ENCODE peak calls at places on chromosomes 5 and 9, in four cellular contexts. F is cardiac muscle cell, J is kidney epithelial cell, P is bronchial epithelial cell. R is an unnamed sample. For H3K36me3, the result is how much of the 10 kb centered on the place peaks cover.

GRCh38 chr5:39534701-39535100 is 109.9 kb upstream of the DAB2 start:
- DNase-seq in P (no peak), F (no peak), J (no peak), R (no peak)

GRCh38 chr5:159324097-159324760 is 6.1 kb downstream of the IL12B start:
- DNase-seq in J (peak), F (no peak), P (peak), R (peak)

GRCh38 chr9:15373201-15373530 is 49.5 kb upstream of the SNAPC3 start:
- DNase-seq in F (no peak), P (no peak), J (no peak), R (peak)

GRCh38 chr5:170491479-170491878 is 12.3 kb upstream of the KCNIP1 start:
- DNase-seq in F (no peak), P (peak), J (peak), R (peak)

GRCh38 chr5:163727028-163727427 is 221.6 kb downstream of the MAT2B start:
- DNase-seq in P (no peak), J (no peak), F (no peak), R (no peak)

GRCh38 chr5:6266671-6267197 is 111.6 kb downstream of the MED10 start:
- DNase-seq in F (no peak), P (no peak), J (no peak), R (no peak)

GRCh38 chr5:128539038-128539429 is 989 bp upstream of the FBN2 start:
- DNase-seq in F (peak), J (no peak), P (peak), R (no peak)

GRCh38 chr5:88878976-88879375 is 4.0 kb downstream of the MEF2C start:
- DNase-seq in J (no peak), P (peak), F (no peak), R (no peak)

GRCh38 chr9:105064248-105065118 is 136.5 kb upstream of the ABCA1 start:
- DNase-seq in J (peak), F (peak), P (peak), R (peak)

GRCh38 chr9:7342229-7342628 is 457.3 kb downstream of the DMAC1 start:
- DNase-seq in P (no peak), F (no peak), J (no peak), R (no peak)

GRCh38 chr5:37811866-37812265 is 28.0 kb downstream of the GDNF start:
- DNase-seq in J (no peak), F (no peak), P (no peak), R (no peak)

GRCh38 chr9:16516887-16517286 is 353.6 kb downstream of the BNC2 start:
- DNase-seq in P (no peak), F (no peak), J (no peak), R (no peak)

GRCh38 chr5:168314735-168315411 is 23.4 kb downstream of the WWC1 start:
- DNase-seq in P (peak), J (peak), F (no peak), R (peak)

GRCh38 chr5:170220196-170220595 is 12.6 kb upstream of the C5orf58 start:
- DNase-seq in P (no peak), F (no peak), J (no peak), R (no peak)

GRCh38 chr9:77899679-77900354 is 131.8 kb downstream of the GNAQ start:
- DNase-seq in P (peak), J (peak), F (no peak), R (no peak)

GRCh38 chr9:21591221-21592062 is 109.3 kb upstream of the IFNE start:
- DNase-seq in J (peak), P (peak), F (no peak), R (peak)

GRCh38 chr5:135229679-135230132 is 169.3 kb downstream of the MACROH2A1 start:
- DNase-seq in J (no peak), F (no peak), P (no peak), R (no peak)

GRCh38 chr5:116759860-116760644 is 185.4 kb upstream of the SEMA6A start:
- DNase-seq in F (no peak), J (no peak), P (no peak), R (no peak)

GRCh38 chr9:124078641-124079040 is 67.1 kb downstream of the LHX2 start:
- DNase-seq in J (no peak), F (no peak), P (peak), R (no peak)

GRCh38 chr9:107547772-107548297 is 58.3 kb upstream of the KLF4 start:
- DNase-seq in F (no peak), P (no peak), J (no peak), R (no peak)

GRCh38 chr5:40502736-40503135 is 177.0 kb upstream of the PTGER4 start:
- DNase-seq in F (no peak), P (no peak), J (no peak), R (no peak)

GRCh38 chr9:24245988-24246387 is 299.7 kb downstream of the IZUMO3 start:
- DNase-seq in F (peak), J (no peak), P (peak), R (no peak)

GRCh38 chr5:35815089-35815936 is 41.4 kb upstream of the IL7R start:
- DNase-seq in F (peak), P (peak), J (no peak), R (no peak)
- TF ChIP-seq CTCF in F (peak), P (peak), J (peak), R (peak)

GRCh38 chr5:54344653-54345052 is 34.3 kb upstream of the ARL15 start:
- DNase-seq in P (no peak), J (no peak), F (peak), R (no peak)
- H3K36me3 ChIP-seq in P (under half), J (under half), F (under half), R (under half)

DNA sequence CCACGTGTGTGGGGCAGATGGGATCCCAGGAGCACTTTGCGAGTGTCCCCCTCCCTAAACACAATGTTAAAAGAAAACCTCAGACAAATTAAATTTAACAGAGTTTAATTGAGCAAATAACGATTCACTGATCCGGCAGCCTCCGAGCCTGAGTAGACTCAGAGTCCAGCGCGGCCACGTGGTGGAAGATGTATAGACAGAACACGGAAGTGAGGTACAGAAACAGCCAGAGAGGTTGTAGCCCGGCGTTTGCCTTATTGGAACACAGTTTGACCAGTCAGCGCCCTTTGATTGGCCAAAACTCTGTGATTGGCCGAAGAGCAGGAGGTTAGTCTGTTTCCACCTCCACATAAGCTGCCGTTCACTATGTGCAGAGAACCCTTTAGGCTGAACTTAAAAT is 363.0 kb upstream of the IRX2 start:
- DNase-seq in F (no peak), J (no peak), P (no peak), R (no peak)
- TF ChIP-seq CTCF in F (no peak), J (no peak), P (no peak), R (no peak)

GRCh38 chr9:36844961-36845360 is 189.1 kb downstream of the PAX5 start:
- DNase-seq in J (no peak), P (no peak), F (no peak), R (no peak)
- H3K36me3 ChIP-seq in J (under half), P (under half), F (under half), R (under half)

GRCh38 chr9:85013703-85014102 is 344.2 kb downstream of the NTRK2 start:
- DNase-seq in J (no peak), F (no peak), P (peak), R (no peak)

GRCh38 chr9:85009251-85009650 is 339.7 kb downstream of the NTRK2 start:
- DNase-seq in J (no peak), F (no peak), P (no peak), R (no peak)

GRCh38 chr9:85007753-85008152 is 338.2 kb downstream of the NTRK2 start:
- DNase-seq in P (no peak), F (no peak), J (no peak), R (no peak)

GRCh38 chr9:85004818-85005413 is 335.4 kb downstream of the NTRK2 start:
- DNase-seq in F (no peak), J (no peak), P (no peak), R (no peak)

DNA sequence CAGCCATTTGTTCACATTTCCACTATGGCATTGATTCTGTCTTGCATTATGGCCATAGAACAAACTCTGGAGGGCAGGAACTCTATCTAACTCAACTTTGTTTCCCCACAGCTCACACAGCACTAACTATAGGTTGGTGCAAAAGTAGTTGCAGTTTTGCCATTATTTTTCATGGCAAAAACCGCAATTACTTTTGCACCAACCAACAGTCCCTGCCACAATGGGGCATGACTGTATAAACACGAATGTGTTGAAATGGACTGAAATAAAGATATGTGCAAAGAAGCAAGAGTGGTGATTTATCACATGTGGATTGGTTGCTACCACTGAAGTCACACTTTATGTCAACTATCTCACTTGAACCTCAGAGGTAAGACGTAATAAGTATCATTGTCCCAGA is 338.7 kb downstream of the NTRK2 start:
- DNase-seq in F (no peak), J (no peak), P (no peak), R (no peak)
- TF ChIP-seq CTCF in F (no peak), J (no peak), P (no peak), R (no peak)

GRCh38 chr9:34119713-34120112 is 6.8 kb downstream of the DCAF12 start:
- DNase-seq in F (no peak), J (no peak), P (no peak), R (no peak)
- H3K36me3 ChIP-seq in F (under half), J (under half), P (under half), R (under half)

DNA sequence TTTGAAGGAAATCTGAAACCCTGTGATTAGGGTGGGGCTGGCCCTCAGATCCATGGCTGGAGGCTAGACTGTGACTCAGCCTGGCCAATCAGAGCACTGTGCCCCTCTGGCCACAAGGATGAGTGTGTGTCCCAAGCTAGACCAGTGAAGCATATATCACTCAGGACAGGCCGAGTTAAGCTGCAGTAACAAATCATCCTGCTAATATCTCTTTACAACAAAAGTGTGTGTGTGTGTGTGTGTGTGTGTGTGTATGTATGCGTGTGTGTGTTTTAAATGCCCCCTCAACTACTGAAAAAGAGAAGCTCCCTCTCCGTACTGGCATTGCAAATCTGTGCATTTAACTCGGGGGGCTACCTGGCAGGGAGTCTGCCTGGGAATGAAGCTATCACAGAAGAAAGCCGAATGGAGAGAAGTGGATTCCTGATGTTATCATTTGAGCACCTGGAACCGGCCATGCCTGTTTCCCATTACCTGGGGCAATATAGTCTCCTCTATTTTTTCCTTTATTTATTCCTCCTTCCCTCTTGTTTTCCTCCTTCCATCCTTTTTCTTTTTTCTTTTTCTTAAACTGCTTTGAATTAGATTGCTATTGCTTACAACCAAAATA is 25.6 kb downstream of the STC2 start:
- DNase-seq in J (peak), P (peak), F (no peak), R (no peak)
- TF ChIP-seq CTCF in J (no peak), P (no peak), F (no peak), R (peak)